ENCODE peak calls at places on chromosome 9, in seven cellular contexts. One of them, this sample, is unnamed.

GRCh38 chr9:3888496-3888858 is 362.7 kb upstream of the RFX3 start:
- DNase-seq in hepatocyte: no peak
- DNase-seq in A549: no peak
- DNase-seq in breast epithelium: no peak
- DNase-seq in lower leg skin: no peak
- DNase-seq in stomach: no peak
- DNase-seq in AG10803: no peak
- DNase-seq in this sample: no peak

GRCh38 chr9:117286245-117286644 is 128.6 kb downstream of the ASTN2 start:
- DNase-seq in lower leg skin: no peak
- DNase-seq in breast epithelium: no peak
- DNase-seq in hepatocyte: no peak
- DNase-seq in A549: no peak
- DNase-seq in stomach: peak
- DNase-seq in AG10803: no peak
- DNase-seq in this sample: no peak

GRCh38 chr9:128684325-128685021 is 4.5 kb upstream of the SET start:
- DNase-seq in lower leg skin: peak
- DNase-seq in stomach: peak
- DNase-seq in AG10803: peak
- DNase-seq in A549: peak
- DNase-seq in breast epithelium: peak
- DNase-seq in hepatocyte: peak
- DNase-seq in this sample: peak

GRCh38 chr9:123399803-123400378 is 43.9 kb downstream of the CRB2 start:
- DNase-seq in breast epithelium: no peak
- DNase-seq in hepatocyte: no peak
- DNase-seq in lower leg skin: no peak
- DNase-seq in AG10803: no peak
- DNase-seq in stomach: no peak
- DNase-seq in A549: peak
- DNase-seq in this sample: no peak

GRCh38 chr9:25025686-25026085 is 480.0 kb upstream of the IZUMO3 start:
- DNase-seq in lower leg skin: no peak
- DNase-seq in AG10803: no peak
- DNase-seq in hepatocyte: no peak
- DNase-seq in breast epithelium: no peak
- DNase-seq in A549: no peak
- DNase-seq in stomach: no peak
- DNase-seq in this sample: no peak

GRCh38 chr9:129344623-129345495 is 166.8 kb upstream of the IER5L start:
- DNase-seq in hepatocyte: no peak
- DNase-seq in stomach: no peak
- DNase-seq in AG10803: no peak
- DNase-seq in lower leg skin: no peak
- DNase-seq in A549: no peak
- DNase-seq in breast epithelium: no peak
- DNase-seq in this sample: no peak

GRCh38 chr9:93268551-93269314 is 84.8 kb downstream of the WNK2 start:
- DNase-seq in lower leg skin: no peak
- DNase-seq in hepatocyte: peak
- DNase-seq in AG10803: no peak
- DNase-seq in A549: no peak
- DNase-seq in stomach: peak
- DNase-seq in breast epithelium: peak
- DNase-seq in this sample: no peak

GRCh38 chr9:69186841-69187611 is 12.9 kb downstream of the TJP2 start:
- DNase-seq in AG10803: peak
- DNase-seq in lower leg skin: no peak
- DNase-seq in A549: no peak
- DNase-seq in hepatocyte: no peak
- DNase-seq in stomach: no peak
- DNase-seq in breast epithelium: no peak
- DNase-seq in this sample: no peak

GRCh38 chr9:77210116-77210515 is 32.8 kb downstream of the VPS13A start:
- DNase-seq in A549: no peak
- DNase-seq in lower leg skin: no peak
- DNase-seq in stomach: no peak
- DNase-seq in AG10803: no peak
- DNase-seq in breast epithelium: no peak
- DNase-seq in hepatocyte: no peak
- DNase-seq in this sample: no peak

GRCh38 chr9:86649913-86650312 is 295.7 kb upstream of the TUT7 start:
- DNase-seq in breast epithelium: no peak
- DNase-seq in hepatocyte: no peak
- DNase-seq in lower leg skin: no peak
- DNase-seq in A549: no peak
- DNase-seq in stomach: no peak
- DNase-seq in AG10803: no peak
- DNase-seq in this sample: no peak

GRCh38 chr9:107948086-107948485 is 458.5 kb upstream of the KLF4 start:
- DNase-seq in lower leg skin: no peak
- DNase-seq in A549: no peak
- DNase-seq in stomach: no peak
- DNase-seq in hepatocyte: no peak
- DNase-seq in breast epithelium: no peak
- DNase-seq in AG10803: peak
- DNase-seq in this sample: no peak

GRCh38 chr9:130207241-130207992 is 35.2 kb downstream of the NCS1 start:
- DNase-seq in breast epithelium: no peak
- DNase-seq in A549: no peak
- DNase-seq in stomach: no peak
- DNase-seq in hepatocyte: no peak
- DNase-seq in AG10803: no peak
- DNase-seq in lower leg skin: no peak
- DNase-seq in this sample: no peak

GRCh38 chr9:123281659-123282342 is 13.4 kb upstream of the STRBP start:
- DNase-seq in stomach: no peak
- DNase-seq in hepatocyte: no peak
- DNase-seq in breast epithelium: no peak
- DNase-seq in A549: no peak
- DNase-seq in lower leg skin: no peak
- DNase-seq in AG10803: no peak
- DNase-seq in this sample: no peak

GRCh38 chr9:37998881-37999311 is 70.1 kb downstream of the SHB start:
- DNase-seq in AG10803: no peak
- DNase-seq in breast epithelium: no peak
- DNase-seq in stomach: no peak
- DNase-seq in lower leg skin: no peak
- DNase-seq in hepatocyte: no peak
- DNase-seq in A549: no peak
- DNase-seq in this sample: peak

GRCh38 chr9:109641079-109641659 is 138.8 kb upstream of the PALM2AKAP2 start:
- DNase-seq in AG10803: no peak
- DNase-seq in breast epithelium: no peak
- DNase-seq in hepatocyte: no peak
- DNase-seq in lower leg skin: no peak
- DNase-seq in A549: no peak
- DNase-seq in stomach: no peak
- DNase-seq in this sample: no peak

GRCh38 chr9:129361196-129361595 is 183.1 kb upstream of the IER5L start:
- DNase-seq in hepatocyte: no peak
- DNase-seq in breast epithelium: no peak
- DNase-seq in lower leg skin: no peak
- DNase-seq in A549: no peak
- DNase-seq in stomach: no peak
- DNase-seq in AG10803: no peak
- DNase-seq in this sample: no peak

GRCh38 chr9:129312251-129312650 is 134.2 kb upstream of the IER5L start:
- DNase-seq in stomach: no peak
- DNase-seq in breast epithelium: no peak
- DNase-seq in AG10803: no peak
- DNase-seq in lower leg skin: no peak
- DNase-seq in A549: no peak
- DNase-seq in hepatocyte: no peak
- DNase-seq in this sample: peak

GRCh38 chr9:107810493-107810931 is 320.9 kb upstream of the KLF4 start:
- DNase-seq in stomach: no peak
- DNase-seq in breast epithelium: no peak
- DNase-seq in lower leg skin: no peak
- DNase-seq in AG10803: peak
- DNase-seq in A549: no peak
- DNase-seq in hepatocyte: no peak
- DNase-seq in this sample: peak

GRCh38 chr9:69130456-69131441 is 43.3 kb upstream of the TJP2 start:
- DNase-seq in lower leg skin: peak
- DNase-seq in A549: no peak
- DNase-seq in AG10803: peak
- DNase-seq in hepatocyte: no peak
- DNase-seq in breast epithelium: peak
- DNase-seq in stomach: no peak
- DNase-seq in this sample: no peak

GRCh38 chr9:131919181-131919580 is 160.5 kb downstream of the MED27 start:
- DNase-seq in stomach: no peak
- DNase-seq in hepatocyte: no peak
- DNase-seq in A549: no peak
- DNase-seq in lower leg skin: no peak
- DNase-seq in AG10803: no peak
- DNase-seq in breast epithelium: no peak
- DNase-seq in this sample: no peak

GRCh38 chr9:8241201-8241600 is 441.6 kb upstream of the DMAC1 start:
- DNase-seq in A549: no peak
- DNase-seq in breast epithelium: no peak
- DNase-seq in lower leg skin: no peak
- DNase-seq in stomach: no peak
- DNase-seq in hepatocyte: no peak
- DNase-seq in AG10803: no peak
- DNase-seq in this sample: no peak

GRCh38 chr9:123775885-123776284 is 154.0 kb downstream of the DENND1A start:
- DNase-seq in hepatocyte: no peak
- DNase-seq in lower leg skin: no peak
- DNase-seq in breast epithelium: no peak
- DNase-seq in A549: no peak
- DNase-seq in AG10803: no peak
- DNase-seq in stomach: no peak
- DNase-seq in this sample: no peak

GRCh38 chr9:130333041-130334040 is 67.8 kb downstream of the HMCN2 start:
- DNase-seq in hepatocyte: peak
- DNase-seq in AG10803: peak
- DNase-seq in lower leg skin: no peak
- DNase-seq in stomach: no peak
- DNase-seq in A549: no peak
- DNase-seq in breast epithelium: no peak
- DNase-seq in this sample: peak

GRCh38 chr9:137028281-137029057 is 432 bp upstream of the ABCA2 start:
- DNase-seq in stomach: peak
- DNase-seq in A549: no peak
- DNase-seq in lower leg skin: no peak
- DNase-seq in hepatocyte: peak
- DNase-seq in breast epithelium: no peak
- DNase-seq in AG10803: peak
- DNase-seq in this sample: peak
- TF ChIP-seq CTCF in stomach: no peak
- TF ChIP-seq CTCF in A549: peak
- TF ChIP-seq CTCF in lower leg skin: no peak
- TF ChIP-seq CTCF in hepatocyte: peak
- TF ChIP-seq CTCF in breast epithelium: peak
- TF ChIP-seq CTCF in AG10803: peak
- TF ChIP-seq CTCF in this sample: peak

GRCh38 chr9:133824106-133824801 is 86.1 kb upstream of the SARDH start:
- DNase-seq in AG10803: no peak
- DNase-seq in lower leg skin: no peak
- DNase-seq in breast epithelium: no peak
- DNase-seq in hepatocyte: no peak
- DNase-seq in stomach: no peak
- DNase-seq in A549: no peak
- DNase-seq in this sample: no peak
- TF ChIP-seq CTCF in AG10803: no peak
- TF ChIP-seq CTCF in lower leg skin: no peak
- TF ChIP-seq CTCF in breast epithelium: no peak
- TF ChIP-seq CTCF in hepatocyte: no peak
- TF ChIP-seq CTCF in stomach: no peak
- TF ChIP-seq CTCF in A549: no peak
- TF ChIP-seq CTCF in this sample: no peak

DNA sequence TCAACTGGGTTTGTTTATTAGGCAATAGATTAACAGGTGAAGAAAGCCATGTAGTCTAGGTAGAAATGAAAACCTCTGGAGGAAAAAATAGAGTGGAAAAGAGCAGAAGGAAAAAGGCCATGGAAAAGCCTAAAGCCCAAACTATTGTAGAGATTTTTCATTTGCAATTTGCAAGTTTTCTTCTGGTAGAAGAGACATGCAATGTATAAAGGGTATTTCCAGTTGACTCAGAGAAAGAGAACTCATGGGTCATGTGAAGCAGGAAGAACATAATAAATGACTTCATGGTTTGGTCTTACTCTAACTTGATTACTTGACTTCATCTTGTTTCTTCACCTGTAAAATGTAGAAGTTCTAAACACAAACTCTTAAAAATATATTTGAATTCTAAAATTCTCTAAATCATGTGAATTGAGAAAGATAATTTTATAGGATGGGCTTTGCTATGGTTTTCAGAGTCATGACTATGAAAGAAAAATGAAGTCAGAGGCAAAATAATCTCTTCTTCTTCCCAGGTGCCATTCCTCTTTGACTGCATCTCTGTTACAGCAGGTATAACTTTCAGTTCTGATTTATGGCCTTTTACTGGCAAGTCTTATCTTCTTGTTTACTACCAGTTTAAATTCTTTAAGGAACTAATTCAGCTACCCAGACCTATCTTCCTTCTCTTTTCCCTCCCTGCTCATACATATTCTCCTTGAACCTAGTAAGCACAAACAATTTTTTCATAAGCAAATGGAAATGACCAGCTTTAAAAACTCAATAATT is 47.8 kb upstream of the TMC1 start:
- DNase-seq in AG10803: peak
- DNase-seq in A549: no peak
- DNase-seq in hepatocyte: no peak
- DNase-seq in stomach: no peak
- DNase-seq in lower leg skin: no peak
- DNase-seq in breast epithelium: no peak
- DNase-seq in this sample: no peak
- TF ChIP-seq CTCF in AG10803: no peak
- TF ChIP-seq CTCF in A549: no peak
- TF ChIP-seq CTCF in hepatocyte: no peak
- TF ChIP-seq CTCF in stomach: no peak
- TF ChIP-seq CTCF in lower leg skin: no peak
- TF ChIP-seq CTCF in breast epithelium: no peak
- TF ChIP-seq CTCF in this sample: no peak

GRCh38 chr9:114156658-114157421 is 1.5 kb downstream of the COL27A1 start:
- DNase-seq in hepatocyte: peak
- DNase-seq in stomach: peak
- DNase-seq in A549: peak
- DNase-seq in AG10803: peak
- DNase-seq in breast epithelium: peak
- DNase-seq in lower leg skin: peak
- DNase-seq in this sample: peak

GRCh38 chr9:114155967-114156294 is 594 bp downstream of the COL27A1 start:
- DNase-seq in breast epithelium: no peak
- DNase-seq in lower leg skin: no peak
- DNase-seq in hepatocyte: no peak
- DNase-seq in A549: no peak
- DNase-seq in stomach: no peak
- DNase-seq in AG10803: no peak
- DNase-seq in this sample: peak

GRCh38 chr9:114154597-114155102 is 687 bp upstream of the COL27A1 start:
- DNase-seq in stomach: no peak
- DNase-seq in lower leg skin: no peak
- DNase-seq in hepatocyte: no peak
- DNase-seq in breast epithelium: no peak
- DNase-seq in A549: no peak
- DNase-seq in AG10803: no peak
- DNase-seq in this sample: no peak

GRCh38 chr9:114156311-114156657 is 947 bp downstream of the COL27A1 start:
- DNase-seq in breast epithelium: peak
- DNase-seq in lower leg skin: no peak
- DNase-seq in AG10803: no peak
- DNase-seq in A549: no peak
- DNase-seq in hepatocyte: peak
- DNase-seq in stomach: peak
- DNase-seq in this sample: no peak

GRCh38 chr9:114155263-114155966 is at the start of gene COL27A1:
- DNase-seq in hepatocyte: peak
- DNase-seq in AG10803: peak
- DNase-seq in breast epithelium: peak
- DNase-seq in stomach: peak
- DNase-seq in lower leg skin: peak
- DNase-seq in A549: peak
- DNase-seq in this sample: peak
- TF ChIP-seq CTCF in hepatocyte: peak
- TF ChIP-seq CTCF in AG10803: peak
- TF ChIP-seq CTCF in breast epithelium: peak
- TF ChIP-seq CTCF in stomach: peak
- TF ChIP-seq CTCF in lower leg skin: no peak
- TF ChIP-seq CTCF in A549: peak
- TF ChIP-seq CTCF in this sample: peak

This sample was measured in upper lobe of left lung.